ENCODE peak calls at places on chromosomes 6 and 20, in six cellular contexts. V, P, H, N, B and Z are unnamed samples.

GRCh38 chr6:164507197-164507957 is 802.0 kb downstream of the C6orf118 start:
- DNase-seq in V (no peak), P (no peak), H (no peak), N (no peak), B (no peak), Z (peak; percentile 18)

GRCh38 chr6:15888798-15889772 is 226.3 kb upstream of the DTNBP1 start:
- DNase-seq in V (no peak), P (no peak), H (no peak), N (no peak), B (no peak), Z (no peak)

GRCh38 chr20:10318625-10319024 is 100.0 kb downstream of the SNAP25 start:
- DNase-seq in V (no peak), P (no peak), H (no peak), N (no peak), B (no peak), Z (no peak)

GRCh38 chr20:32583581-32584045 is 1.5 kb downstream of the NOL4L start:
- DNase-seq in V (peak; percentile 42), P (no peak), H (no peak), N (no peak), B (no peak), Z (no peak)

GRCh38 chr6:26232950-26233607 is 131.9 kb upstream of the BTN3A2 start:
- DNase-seq in V (no peak), P (no peak), H (peak; percentile 79), N (no peak), B (no peak), Z (no peak)

GRCh38 chr20:37161830-37162549 is 17.1 kb upstream of the RPN2 start:
- DNase-seq in V (no peak), P (no peak), H (no peak), N (no peak), B (no peak), Z (no peak)

GRCh38 chr6:100803264-100803663 is 77.9 kb downstream of the ASCC3 start:
- DNase-seq in V (no peak), P (peak; percentile 44), H (no peak), N (no peak), B (no peak), Z (no peak)

GRCh38 chr6:103893082-103893481 is 966.6 kb downstream of the HACE1 start:
- DNase-seq in V (no peak), P (no peak), H (no peak), N (no peak), B (no peak), Z (no peak)

GRCh38 chr20:53247460-53248103 is 275.4 kb downstream of the TSHZ2 start:
- DNase-seq in V (no peak), P (no peak), H (no peak), N (no peak), B (no peak), Z (no peak)

DNA sequence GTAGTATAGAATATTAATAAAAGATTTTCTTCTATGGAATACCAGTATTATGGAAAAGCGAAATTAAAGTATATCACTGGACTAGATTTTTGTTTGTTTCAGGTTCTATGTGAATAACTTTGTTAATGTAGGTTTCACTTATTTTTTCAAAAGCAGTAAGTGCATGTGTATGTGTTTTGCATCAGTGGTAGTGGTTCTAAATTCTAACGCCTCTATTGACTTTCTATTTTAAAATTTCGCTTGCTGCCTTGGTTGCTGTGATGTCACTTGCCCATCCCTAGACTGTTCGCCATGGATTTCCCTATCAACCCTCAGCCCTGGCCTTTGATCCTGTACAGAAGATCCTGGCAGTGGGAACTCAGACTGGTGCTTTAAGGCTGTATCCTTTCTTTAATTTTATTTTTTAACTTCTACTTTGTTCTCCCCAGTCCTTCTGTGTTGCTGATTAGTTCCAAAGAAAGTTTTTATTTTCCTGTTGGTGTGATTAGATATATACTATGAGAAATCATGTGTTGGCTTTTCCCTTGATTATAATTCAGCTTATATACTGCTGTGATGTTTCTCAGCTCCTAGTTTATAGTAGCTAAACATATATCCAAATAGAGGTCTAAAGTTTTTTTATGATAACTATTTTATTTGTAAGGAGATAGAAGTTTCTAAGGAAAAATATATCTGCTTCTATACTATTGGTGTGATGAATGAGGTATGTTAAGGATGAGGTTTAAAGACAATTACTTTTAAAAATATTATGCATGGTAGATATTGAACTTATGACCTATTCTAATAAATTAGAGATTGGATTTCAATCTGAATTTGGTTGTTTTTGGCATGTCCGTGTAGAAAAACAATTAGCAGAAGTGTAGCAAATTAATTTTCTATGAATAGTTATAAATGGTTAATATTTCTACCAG is 1.7 kb downstream of the STXBP5 start:
- DNase-seq in V (no peak), P (no peak), H (peak; percentile 5), N (no peak), B (no peak), Z (no peak)
- TF ChIP-seq POLR2A in V (no peak), P (no peak), H (no peak), N (no peak), B (no peak), Z (no peak)

GRCh38 chr6:31580446-31580755 is 1.8 kb downstream of the LTB start:
- DNase-seq in V (no peak), P (no peak), H (no peak), N (no peak), B (no peak), Z (no peak)

GRCh38 chr6:31582230-31582601 is at the start of gene LTB:
- DNase-seq in V (no peak), P (no peak), H (no peak), N (no peak), B (no peak), Z (no peak)

GRCh38 chr6:31581511-31582229 is 554 bp downstream of the LTB start:
- DNase-seq in V (peak; percentile 31), P (no peak), H (no peak), N (no peak), B (no peak), Z (no peak)

GRCh38 chr6:31579546-31580445 is 2.4 kb downstream of the LTB start:
- DNase-seq in V (no peak), P (no peak), H (no peak), N (no peak), B (no peak), Z (no peak)

DNA sequence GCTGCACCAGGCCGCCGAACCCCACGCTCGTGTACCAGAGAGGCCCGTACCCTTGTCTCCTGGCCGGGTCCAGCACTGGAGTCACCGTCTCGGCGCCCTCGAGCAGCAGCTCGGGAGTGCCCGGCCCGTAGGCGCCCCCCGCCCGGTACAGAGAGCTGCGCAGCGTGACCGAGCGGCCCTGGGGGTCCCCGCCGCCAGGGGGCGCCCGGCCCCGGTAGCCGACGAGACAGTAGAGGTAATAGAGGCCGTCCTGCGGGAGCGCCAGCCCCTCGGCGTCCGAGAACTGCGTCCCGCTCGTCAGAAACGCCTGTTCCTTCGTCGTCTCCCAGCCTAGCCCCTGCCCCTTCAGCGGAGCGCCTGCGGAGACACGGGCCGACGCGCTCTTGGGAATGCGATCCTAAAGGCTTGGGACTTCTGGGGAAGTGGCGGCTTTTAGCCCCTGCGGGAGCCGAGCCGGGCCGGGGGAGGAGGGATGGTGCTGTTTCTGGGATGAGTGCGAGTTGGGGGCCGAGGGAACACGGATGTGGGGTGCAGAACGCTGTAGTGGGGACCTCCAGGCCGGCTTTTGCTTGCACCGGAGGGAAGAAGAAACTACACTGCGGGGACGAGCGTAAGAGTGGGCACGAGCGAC is 1.3 kb downstream of the LTB start:
- DNase-seq in V (peak; percentile 89), P (peak; percentile 79), H (peak; percentile 71), N (no peak), B (peak; percentile 85), Z (peak; percentile 79)
- TF ChIP-seq POLR2A in V (no peak), P (peak; percentile 40), H (no peak), N (peak; percentile 69), B (peak; percentile 52), Z (no peak)

GRCh38 chr6:152983637-152984386 is 971 bp upstream of the FBXO5 start:
- DNase-seq in V (peak; percentile 97), P (peak; percentile 60), H (peak; percentile 78), N (no peak), B (peak; percentile 95), Z (no peak)
- TF ChIP-seq POLR2A in V (peak; percentile 3), P (peak; percentile 34), H (peak; percentile 63), N (peak; percentile 54), B (peak; percentile 30), Z (peak; percentile 68)

GRCh38 chr6:33412140-33413009 is 1.6 kb downstream of the PHF1 start:
- DNase-seq in V (no peak), P (no peak), H (no peak), N (no peak), B (no peak), Z (no peak)

GRCh38 chr6:33413200-33413599 is 2.4 kb downstream of the PHF1 start:
- DNase-seq in V (no peak), P (no peak), H (no peak), N (no peak), B (no peak), Z (no peak)

GRCh38 chr6:33411632-33412005 is 805 bp downstream of the PHF1 start:
- DNase-seq in V (no peak), P (no peak), H (no peak), N (no peak), B (no peak), Z (no peak)

GRCh38 chr6:33410050-33410710 is 634 bp upstream of the PHF1 start:
- DNase-seq in V (peak; percentile 98), P (peak; percentile 98), H (peak; percentile 97), N (peak; percentile 99), B (peak; percentile 97), Z (peak; percentile 97)

DNA sequence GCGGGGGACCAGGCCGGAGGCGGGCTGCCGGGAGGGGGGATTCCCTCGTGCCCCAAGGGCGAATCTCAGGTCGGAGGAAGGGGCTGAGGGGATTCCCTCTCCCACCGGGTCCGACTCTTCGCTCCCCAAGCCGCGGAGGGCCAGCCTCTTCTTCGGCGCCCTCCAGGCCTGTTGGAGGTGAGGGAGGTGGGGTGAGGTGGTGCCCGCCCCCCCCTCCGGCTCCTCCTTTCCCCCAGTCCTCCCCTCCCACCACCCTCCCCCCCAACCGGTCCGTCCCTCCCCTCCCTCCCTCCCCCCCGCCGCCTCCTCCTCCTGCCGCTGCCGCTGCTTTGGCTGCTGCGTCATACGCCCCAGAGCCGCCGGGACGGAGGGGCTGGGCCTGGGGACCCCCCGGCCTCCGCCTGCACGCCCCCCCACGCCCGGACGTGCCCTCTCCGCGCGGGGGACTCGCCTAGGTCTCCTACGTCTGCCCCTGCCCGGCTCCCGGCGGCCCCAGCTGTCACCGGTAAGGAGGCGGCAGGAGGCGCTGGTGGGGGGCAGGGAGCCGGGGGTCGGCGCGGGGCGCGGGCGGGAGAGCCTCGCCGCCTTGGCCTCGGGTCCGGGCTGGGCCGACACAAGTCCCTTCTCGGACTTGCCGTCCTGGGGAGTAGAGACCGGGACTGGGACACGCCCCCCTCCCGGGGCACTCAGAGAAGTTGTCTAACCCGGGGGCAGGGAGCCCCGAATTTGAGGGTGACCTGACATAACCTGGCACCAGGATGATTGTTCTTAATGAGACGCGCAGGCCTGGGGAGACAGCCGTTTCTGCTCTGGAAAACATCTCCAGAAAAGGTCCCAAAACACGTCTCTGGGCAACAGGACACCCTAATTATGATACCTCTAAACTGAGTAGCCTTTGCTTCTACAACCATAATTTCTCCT is at the start of gene PHF1:
- DNase-seq in V (peak; percentile 87), P (peak; percentile 76), H (peak; percentile 80), N (peak; percentile 80), B (no peak), Z (peak; percentile 75)
- TF ChIP-seq POLR2A in V (peak; percentile 65), P (peak; percentile 69), H (peak; percentile 65), N (peak; percentile 46), B (peak; percentile 69), Z (no peak)